ENCODE peak calls at places on chromosomes 2 and 18, in five cellular contexts. T is glutamatergic neuron, F is transverse colon, M is PC-3, I is left lung. E is an unnamed sample.

GRCh38 chr2:163319006-163319405 is 416.8 kb downstream of the FIGN start:
- DNase-seq in F (no peak), T (no peak), M (peak), I (no peak), E (no peak)

GRCh38 chr2:64392514-64392913 is 61.4 kb upstream of the LGALSL start:
- DNase-seq in F (no peak), M (no peak), I (no peak), T (no peak), E (no peak)

GRCh38 chr2:105125920-105126319 is 88.1 kb downstream of the MRPS9 start:
- DNase-seq in T (no peak), M (no peak), F (no peak), I (no peak), E (no peak)

GRCh38 chr18:23862071-23862470 is 152.5 kb upstream of the TTC39C start:
- DNase-seq in F (no peak), T (no peak), I (no peak), M (peak), E (no peak)

GRCh38 chr18:22974707-22975106 is 41.6 kb downstream of the RBBP8 start:
- DNase-seq in T (no peak), F (peak), M (no peak), I (no peak), E (no peak)

GRCh38 chr2:191910518-191910917 is 63.6 kb upstream of the CAVIN2 start:
- DNase-seq in T (no peak), I (no peak), M (peak), F (no peak), E (no peak)

GRCh38 chr2:97748397-97748796 is 35.0 kb downstream of the ZAP70 start:
- DNase-seq in F (peak), I (no peak), T (peak), M (peak), E (no peak)

GRCh38 chr2:40482091-40482490 is 30.2 kb upstream of the SLC8A1 start:
- DNase-seq in F (no peak), M (no peak), I (no peak), T (no peak), E (no peak)

GRCh38 chr2:230849633-230850357 is 14.9 kb upstream of the ITM2C start:
- DNase-seq in F (peak), T (peak), M (peak), I (peak), E (no peak)

GRCh38 chr2:37919631-37920032 is 5.5 kb upstream of the RMDN2 start:
- DNase-seq in M (no peak), T (no peak), I (no peak), F (no peak), E (no peak)

GRCh38 chr2:159936471-159936870 is 125.9 kb downstream of the PLA2R1 start:
- DNase-seq in M (no peak), F (no peak), I (no peak), T (no peak), E (no peak)

GRCh38 chr2:240199133-240199870 is 58.8 kb upstream of the OTOS start:
- DNase-seq in F (no peak), M (no peak), T (no peak), I (no peak), E (no peak)

GRCh38 chr18:52670903-52671302 is 330.9 kb downstream of the DCC start:
- DNase-seq in T (no peak), I (no peak), F (no peak), M (peak), E (no peak)

GRCh38 chr2:2075866-2076265 is 255.2 kb downstream of the MYT1L start:
- DNase-seq in F (no peak), T (no peak), I (no peak), M (no peak), E (no peak)

GRCh38 chr2:173101687-173102086 is 26.0 kb downstream of the MAP3K20 start:
- DNase-seq in I (no peak), F (no peak), M (no peak), T (no peak), E (no peak)

GRCh38 chr2:143629344-143629743 is 500.1 kb downstream of the ARHGAP15 start:
- DNase-seq in T (no peak), F (no peak), M (peak), I (no peak), E (no peak)

GRCh38 chr2:160490760-160491367 is 2.7 kb downstream of the RBMS1 start:
- DNase-seq in F (no peak), I (no peak), M (no peak), T (no peak), E (no peak)

GRCh38 chr2:238761802-238762373 is 86.0 kb upstream of the TWIST2 start:
- DNase-seq in T (no peak), I (no peak), F (no peak), M (peak), E (no peak)

GRCh38 chr18:21391074-21391673 is 149.1 kb downstream of the GREB1L start:
- DNase-seq in I (no peak), F (no peak), T (no peak), M (peak), E (no peak)

GRCh38 chr2:172462393-172463381 is 35.3 kb downstream of the ITGA6 start:
- DNase-seq in I (no peak), M (peak), T (no peak), F (peak), E (no peak)

GRCh38 chr2:160695402-160696060 is 201.9 kb upstream of the RBMS1 start:
- DNase-seq in F (no peak), I (no peak), M (peak), T (no peak), E (no peak)

GRCh38 chr2:170176212-170176611 is 1.7 kb upstream of the MYO3B start:
- DNase-seq in T (peak), I (no peak), F (no peak), M (no peak), E (no peak)

GRCh38 chr2:226018641-226019040 is 619.1 kb downstream of the NYAP2 start:
- DNase-seq in T (no peak), I (no peak), M (no peak), F (no peak), E (no peak)

GRCh38 chr2:178804791-178805190 is 2.4 kb downstream of the TTN start:
- DNase-seq in F (no peak), M (peak), T (no peak), I (no peak), E (no peak)

GRCh38 chr18:8416212-8417019 is 192.8 kb upstream of the RAB12 start:
- DNase-seq in I (no peak), M (peak), F (no peak), T (no peak), E (no peak)

GRCh38 chr2:68925298-68925885 is 27.3 kb downstream of the GKN2 start:
- DNase-seq in M (peak), I (no peak), T (no peak), F (no peak), E (no peak)

GRCh38 chr2:126971481-126972271 is 73.0 kb downstream of the TEX51 start:
- DNase-seq in F (peak), I (peak), T (peak), M (peak), E (peak)

GRCh38 chr2:43005211-43005974 is 213.0 kb upstream of the HAAO start:
- DNase-seq in I (no peak), M (no peak), F (peak), T (no peak), E (no peak)

GRCh38 chr18:3441290-3441689 is 8.7 kb upstream of the TGIF1 start:
- DNase-seq in M (peak), I (no peak), T (no peak), F (peak), E (no peak)

GRCh38 chr2:195451160-195451559 is 205.9 kb upstream of the SLC39A10 start:
- DNase-seq in I (no peak), T (no peak), M (no peak), F (no peak), E (no peak)

GRCh38 chr2:235611337-235611736 is 117.5 kb downstream of the AGAP1 start:
- DNase-seq in F (no peak), T (no peak), I (no peak), M (no peak), E (no peak)

DNA sequence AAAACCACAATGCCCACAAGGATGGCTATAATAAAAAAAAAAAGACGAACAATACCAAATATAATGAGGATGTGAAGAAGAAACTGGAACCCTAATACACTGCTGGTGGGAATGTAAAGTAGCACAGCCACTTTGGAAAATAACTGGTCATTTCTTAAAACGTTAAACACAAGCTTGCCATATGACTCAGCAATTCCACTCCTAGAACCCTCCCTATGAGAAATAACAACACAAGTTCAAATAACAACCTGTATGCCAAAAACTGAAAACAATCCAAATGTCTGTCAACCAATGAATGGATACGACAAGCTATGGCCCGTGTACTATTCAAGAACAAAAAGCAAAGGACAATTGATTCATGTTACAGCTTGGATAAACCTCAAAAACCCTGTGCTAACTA is 7.0 kb upstream of the ALPK2 start:
- DNase-seq in I (no peak), T (no peak), F (no peak), M (peak), E (no peak)
- TF ChIP-seq CTCF in I (no peak), T (no peak), F (no peak), M (no peak), E (no peak)

GRCh38 chr2:110221938-110222337 is 9.6 kb upstream of the MTLN start:
- DNase-seq in T (no peak), M (no peak), F (no peak), I (no peak), E (no peak)

GRCh38 chr2:110220193-110220564 is 7.8 kb upstream of the MTLN start:
- DNase-seq in I (no peak), M (no peak), F (no peak), T (no peak), E (no peak)

GRCh38 chr2:110216803-110217202 is 4.5 kb upstream of the MTLN start:
- DNase-seq in T (no peak), I (no peak), F (no peak), M (no peak), E (no peak)

GRCh38 chr2:110216199-110216598 is 3.9 kb upstream of the MTLN start:
- DNase-seq in I (no peak), T (no peak), F (no peak), M (no peak), E (no peak)

DNA sequence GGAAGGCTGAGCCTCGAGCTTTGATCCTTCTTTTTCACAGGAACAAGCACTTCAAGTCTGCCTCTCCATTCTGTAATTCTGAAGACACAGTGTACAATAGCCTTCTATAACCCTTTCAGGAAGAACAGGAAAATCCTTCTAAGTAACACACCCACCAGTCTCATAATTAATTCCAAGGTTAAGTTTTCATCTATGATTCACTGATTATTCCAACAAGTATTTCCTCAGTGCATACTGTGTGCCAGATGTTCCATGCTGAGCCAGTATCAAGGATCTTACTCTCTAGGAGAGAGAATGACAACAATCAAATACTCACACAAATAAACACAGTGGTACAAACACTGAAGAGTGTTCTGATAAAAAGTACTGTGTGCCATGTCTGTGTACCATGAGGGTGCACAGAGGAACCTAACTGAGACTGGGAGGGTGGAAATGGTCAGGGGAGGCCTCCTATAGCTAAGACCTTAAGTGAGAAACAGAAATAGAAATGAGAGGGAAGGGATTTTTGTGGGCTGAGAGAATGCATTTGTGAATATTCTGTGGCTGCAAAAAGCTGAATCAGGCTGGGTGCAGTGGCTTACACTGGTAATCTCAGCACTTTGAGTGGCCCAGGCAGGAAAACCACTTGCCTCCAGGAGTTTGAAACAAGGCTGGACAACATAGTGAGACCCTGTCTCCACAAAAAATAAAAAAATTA is 7.3 kb upstream of the MTLN start:
- DNase-seq in I (no peak), F (no peak), T (no peak), M (peak), E (no peak)
- TF ChIP-seq CTCF in I (no peak), F (no peak), T (no peak), M (no peak), E (no peak)

GRCh38 chr2:120182019-120182560 is 41.1 kb downstream of the TMEM185B start:
- DNase-seq in M (no peak), I (no peak), F (no peak), T (no peak), E (no peak)
- TF ChIP-seq CTCF in M (no peak), I (no peak), F (no peak), T (no peak), E (no peak)

GRCh38 chr2:20451761-20452499 is 5.1 kb downstream of the RHOB start:
- DNase-seq in T (no peak), I (no peak), M (no peak), F (no peak), E (no peak)

GRCh38 chr2:20453087-20453486 is 6.2 kb downstream of the RHOB start:
- DNase-seq in M (no peak), T (no peak), F (no peak), I (no peak), E (no peak)

GRCh38 chr2:20451346-20451745 is 4.5 kb downstream of the RHOB start:
- DNase-seq in I (no peak), F (no peak), T (no peak), M (no peak), E (no peak)

GRCh38 chr2:20454036-20454981 is 7.4 kb downstream of the RHOB start:
- DNase-seq in M (no peak), F (no peak), T (no peak), I (no peak), E (no peak)

DNA sequence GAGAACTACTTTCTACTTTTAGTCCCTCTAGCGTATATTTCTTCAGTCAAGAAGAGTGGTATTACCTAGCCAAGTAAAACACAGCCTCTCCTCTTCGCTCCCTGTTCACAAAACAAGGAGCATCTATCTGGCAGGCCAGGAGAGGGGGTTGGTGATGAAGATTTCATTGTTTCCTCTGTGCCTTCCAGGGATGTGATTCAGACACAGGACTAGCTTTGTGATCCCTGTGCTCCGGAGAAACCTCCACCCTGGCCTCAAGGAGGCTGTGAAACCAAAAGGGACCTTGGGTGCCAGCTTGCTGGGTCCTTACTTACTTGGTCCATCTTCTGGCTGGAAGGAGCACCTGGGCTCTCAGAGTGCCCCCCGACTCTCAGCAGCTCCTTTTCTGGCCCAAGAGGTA is 5.7 kb downstream of the RHOB start:
- DNase-seq in M (peak), I (no peak), T (no peak), F (no peak), E (no peak)
- TF ChIP-seq CTCF in M (no peak), I (no peak), T (no peak), F (no peak), E (no peak)

GRCh38 chr18:73893879-73894278 is 253.8 kb downstream of the FBXO15 start:
- DNase-seq in T (no peak), F (no peak), I (no peak), M (peak), E (no peak)

GRCh38 chr18:73887801-73888200 is 259.8 kb downstream of the FBXO15 start:
- DNase-seq in F (no peak), T (no peak), I (no peak), M (no peak), E (no peak)

GRCh38 chr18:73895701-73896100 is 251.9 kb downstream of the FBXO15 start:
- DNase-seq in F (no peak), T (no peak), I (no peak), M (peak), E (no peak)

GRCh38 chr18:73888565-73888964 is 259.1 kb downstream of the FBXO15 start:
- DNase-seq in M (no peak), I (no peak), F (no peak), T (no peak), E (no peak)

DNA sequence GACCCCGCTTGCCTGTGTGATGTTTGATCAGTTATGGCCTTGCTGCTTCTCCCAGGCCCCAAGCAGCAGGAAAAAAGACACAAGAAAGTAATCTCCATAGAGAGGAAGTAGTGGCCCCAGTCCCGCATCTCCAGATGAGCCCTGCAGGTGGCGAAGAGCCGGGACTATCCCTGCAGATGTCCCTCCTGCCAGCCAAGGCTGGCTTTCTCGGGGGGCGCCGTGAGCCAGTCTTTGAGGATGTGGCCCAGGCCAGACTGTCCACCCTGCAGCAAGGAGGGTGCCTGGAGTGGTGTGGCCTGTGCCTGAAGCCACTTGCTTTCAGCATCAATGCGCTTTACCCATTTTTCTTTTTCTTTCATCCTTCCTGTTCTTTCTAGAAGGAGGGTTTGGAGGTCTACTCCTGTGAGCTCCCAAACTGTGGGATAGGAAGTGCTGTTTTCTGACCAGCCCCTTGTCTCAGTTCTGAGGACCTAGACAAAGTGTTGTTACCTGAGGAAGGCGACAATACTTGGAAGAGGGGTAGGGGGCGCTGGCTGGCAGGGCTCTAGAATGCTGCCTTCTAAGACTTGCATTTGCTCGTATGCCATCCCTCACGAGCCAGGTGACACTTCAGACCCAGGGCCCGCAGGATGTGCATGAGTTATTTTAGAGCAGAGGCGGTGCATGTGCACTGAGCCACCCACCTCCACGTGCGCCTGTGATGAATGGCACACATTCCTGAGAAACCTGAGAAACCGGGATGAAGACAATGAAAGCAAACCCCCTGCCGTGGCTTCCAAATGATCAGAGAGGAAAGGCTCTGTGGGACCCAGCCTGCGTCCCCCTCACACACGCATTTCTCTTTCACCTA is 255.8 kb downstream of the FBXO15 start:
- DNase-seq in F (no peak), T (no peak), I (peak), M (no peak), E (no peak)
- TF ChIP-seq CTCF in F (no peak), T (no peak), I (no peak), M (peak), E (peak)